ENCODE peak calls at places on chromosomes 7 and 10, in six cellular contexts. Y, X, L, A, O and Z are unnamed samples.

GRCh38 chr7:6654113-6654841 is 17.2 kb downstream of the ZNF316 start:
- DNase-seq in L (no peak), Y (no peak), O (no peak), A (no peak), X (no peak), Z (no peak)

GRCh38 chr7:124761164-124761715 is 4.4 kb downstream of the GPR37 start:
- DNase-seq in Y (no peak), L (no peak), X (no peak), O (no peak), A (no peak), Z (no peak)

GRCh38 chr7:150003304-150003810 is 129.6 kb downstream of the ATP6V0E2 start:
- DNase-seq in L (peak), Y (no peak), A (no peak), X (no peak), O (no peak), Z (no peak)

GRCh38 chr10:63343476-63343875 is 122.3 kb downstream of the JMJD1C start:
- DNase-seq in A (no peak), O (no peak), X (no peak), Y (no peak), L (no peak), Z (no peak)

GRCh38 chr7:12642539-12642938 is 44.9 kb upstream of the ARL4A start:
- DNase-seq in A (no peak), L (no peak), X (no peak), O (no peak), Y (no peak), Z (no peak)

GRCh38 chr10:97475936-97476594 is 22.2 kb downstream of the MMS19 start:
- DNase-seq in L (no peak), X (no peak), O (no peak), Y (no peak), A (no peak), Z (no peak)

GRCh38 chr7:155653773-155654172 is 9.3 kb downstream of the RBM33 start:
- DNase-seq in L (no peak), A (no peak), O (no peak), X (no peak), Y (no peak), Z (no peak)

GRCh38 chr10:96339956-96340904 is 18.6 kb downstream of the OPALIN start:
- DNase-seq in O (no peak), L (peak), X (peak), A (peak), Y (peak), Z (peak)

GRCh38 chr10:77279207-77279606 is 358.4 kb downstream of the KCNMA1 start:
- DNase-seq in L (no peak), Y (no peak), X (no peak), O (peak), A (no peak), Z (no peak)

GRCh38 chr7:42217548-42217947 is 19.5 kb downstream of the GLI3 start:
- DNase-seq in L (no peak), A (no peak), O (no peak), X (no peak), Y (no peak), Z (no peak)

GRCh38 chr7:133052357-133052756 is 29.5 kb downstream of the CHCHD3 start:
- DNase-seq in O (no peak), Y (no peak), L (no peak), A (no peak), X (no peak), Z (no peak)

GRCh38 chr10:119306964-119307363 is 99.6 kb downstream of the GRK5 start:
- DNase-seq in A (no peak), X (no peak), L (no peak), O (no peak), Y (no peak), Z (no peak)

GRCh38 chr10:6535365-6535764 is 44.7 kb downstream of the PRKCQ start:
- DNase-seq in X (no peak), A (no peak), L (no peak), Y (no peak), O (no peak), Z (no peak)

GRCh38 chr10:124354411-124355382 is 64.0 kb downstream of the OAT start:
- DNase-seq in L (peak), O (no peak), X (peak), Y (peak), A (peak), Z (peak)

GRCh38 chr7:71303566-71303965 is 171.6 kb downstream of the GALNT17 start:
- DNase-seq in X (no peak), Y (no peak), A (no peak), O (no peak), L (no peak), Z (no peak)

GRCh38 chr7:17347426-17347825 is 49.0 kb downstream of the AHR start:
- DNase-seq in X (no peak), O (no peak), L (no peak), A (no peak), Y (no peak), Z (no peak)

GRCh38 chr10:101597036-101597435 is 8.9 kb downstream of the DPCD start:
- DNase-seq in O (no peak), X (no peak), Y (no peak), A (no peak), L (no peak), Z (no peak)

GRCh38 chr10:97018251-97019212 is 167.2 kb downstream of the SLIT1 start:
- DNase-seq in X (no peak), A (no peak), Y (no peak), L (no peak), O (no peak), Z (no peak)

GRCh38 chr10:72186213-72186612 is 29.6 kb upstream of the ANAPC16 start:
- DNase-seq in O (no peak), A (no peak), X (no peak), Y (no peak), L (no peak), Z (no peak)

GRCh38 chr7:24865994-24866615 is 108.8 kb upstream of the GSDME start:
- DNase-seq in L (no peak), Y (no peak), X (no peak), A (no peak), O (no peak), Z (no peak)

GRCh38 chr7:33775790-33776189 is 129.5 kb upstream of the BMPER start:
- DNase-seq in L (no peak), X (no peak), O (no peak), A (no peak), Y (no peak), Z (no peak)

GRCh38 chr7:89623018-89623672 is 531.1 kb upstream of the STEAP1 start:
- DNase-seq in Y (peak), A (peak), O (peak), X (peak), L (no peak), Z (peak)

GRCh38 chr10:78913219-78914059 is 155.3 kb upstream of the ZMIZ1 start:
- DNase-seq in X (peak), Y (no peak), L (no peak), A (peak), O (no peak), Z (no peak)

GRCh38 chr7:29224726-29225125 is 30.2 kb downstream of the CHN2 start:
- DNase-seq in L (no peak), O (no peak), A (no peak), Y (no peak), X (no peak), Z (no peak)

GRCh38 chr7:36658603-36659516 is 65.4 kb downstream of the AOAH start:
- DNase-seq in O (no peak), Y (no peak), A (peak), X (no peak), L (no peak), Z (peak)

GRCh38 chr7:22356010-22356854 is 722 bp downstream of the RAPGEF5 start:
- DNase-seq in L (no peak), O (no peak), Y (no peak), A (peak), X (peak), Z (no peak)

GRCh38 chr7:151175793-151176311 is 8.4 kb upstream of the GBX1 start:
- DNase-seq in L (no peak), A (no peak), Y (no peak), O (no peak), X (no peak), Z (no peak)

GRCh38 chr10:62738916-62739315 is 65.6 kb upstream of the ADO start:
- DNase-seq in A (no peak), Y (no peak), X (no peak), L (no peak), O (no peak), Z (no peak)

GRCh38 chr10:58511765-58512469 is 755 bp upstream of the BICC1 start:
- DNase-seq in Y (no peak), O (no peak), L (no peak), X (peak), A (peak), Z (no peak)

GRCh38 chr7:129825554-129826267 is 127.0 kb downstream of the UBE2H start:
- DNase-seq in Y (peak), X (peak), A (peak), O (no peak), L (peak), Z (peak)

GRCh38 chr7:15684036-15684815 is 2.3 kb downstream of the MEOX2 start:
- DNase-seq in L (no peak), O (no peak), A (no peak), X (no peak), Y (no peak), Z (no peak)

GRCh38 chr7:17560516-17560915 is 262.1 kb downstream of the AHR start:
- DNase-seq in O (no peak), Y (no peak), X (no peak), L (no peak), A (no peak), Z (no peak)

GRCh38 chr7:23107781-23108180 is 2.2 kb downstream of the KLHL7 start:
- DNase-seq in O (no peak), X (no peak), Y (no peak), A (no peak), L (no peak), Z (no peak)

GRCh38 chr7:40372031-40372430 is 237.2 kb downstream of the SUGCT start:
- DNase-seq in L (no peak), A (no peak), X (no peak), Y (no peak), O (no peak), Z (no peak)

GRCh38 chr7:44608916-44609648 is 2.7 kb downstream of the OGDH start:
- DNase-seq in A (no peak), Y (no peak), L (no peak), O (no peak), X (no peak), Z (no peak)

GRCh38 chr10:124648738-124649137 is 95.4 kb downstream of the FAM53B start:
- DNase-seq in X (peak), A (no peak), O (peak), Y (no peak), L (peak), Z (no peak)

GRCh38 chr10:126595160-126595559 is 75.3 kb downstream of the C10orf90 start:
- DNase-seq in Y (no peak), O (no peak), A (no peak), X (no peak), L (no peak), Z (no peak)

GRCh38 chr10:119022846-119023552 is 6.5 kb upstream of the NANOS1 start:
- DNase-seq in A (no peak), X (peak), O (no peak), Y (no peak), L (no peak), Z (no peak)

GRCh38 chr10:44132361-44133289 is 252.3 kb downstream of the CXCL12 start:
- DNase-seq in X (no peak), A (no peak), Y (no peak), O (no peak), L (no peak), Z (no peak)

GRCh38 chr7:100556541-100556940 is 17.2 kb downstream of the SAP25 start:
- DNase-seq in A (no peak), O (no peak), L (no peak), X (no peak), Y (no peak), Z (no peak)

GRCh38 chr10:112122827-112123226 is 60.7 kb downstream of the GPAM start:
- DNase-seq in X (peak), A (no peak), O (no peak), L (no peak), Y (no peak), Z (no peak)

GRCh38 chr10:112124859-112125258 is 58.7 kb downstream of the GPAM start:
- DNase-seq in A (no peak), Y (no peak), L (no peak), X (no peak), O (no peak), Z (no peak)

GRCh38 chr10:112126172-112126571 is 57.4 kb downstream of the GPAM start:
- DNase-seq in L (no peak), A (no peak), O (no peak), X (peak), Y (no peak), Z (no peak)

GRCh38 chr10:112131361-112131760 is 52.2 kb downstream of the GPAM start:
- DNase-seq in O (no peak), L (no peak), A (no peak), Y (no peak), X (no peak), Z (no peak)

DNA sequence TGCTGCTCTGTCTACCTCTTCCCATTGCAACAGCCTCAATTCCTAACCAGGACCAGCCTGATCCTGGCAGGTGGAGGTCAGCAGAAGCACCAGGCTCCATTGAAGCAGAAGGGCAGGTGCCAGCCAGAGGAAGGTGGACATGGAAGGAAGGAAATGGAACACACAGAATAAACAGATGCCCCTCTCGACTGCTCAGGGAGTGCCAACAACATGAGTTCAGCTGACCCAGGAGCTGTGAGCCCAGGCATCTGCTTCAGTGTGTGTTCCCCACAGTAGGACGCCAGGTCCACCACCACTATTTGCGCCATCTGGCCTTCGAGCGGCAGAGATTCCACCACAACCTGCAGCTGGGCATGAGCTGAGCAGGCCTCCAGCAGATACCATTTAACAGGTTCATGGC is 56.7 kb downstream of the GPAM start:
- DNase-seq in X (no peak), L (no peak), O (no peak), Y (no peak), A (no peak), Z (no peak)
- H3K27ac ChIP-seq in X (no peak), L (no peak), O (no peak), Y (no peak), A (no peak), Z (no peak)

GRCh38 chr7:92768501-92769360 is 67.6 kb downstream of the CDK6 start:
- DNase-seq in Y (no peak), O (peak), L (no peak), A (no peak), X (peak), Z (no peak)
- TF ChIP-seq REST in Y (no peak), O (no peak), L (no peak), A (no peak), X (peak), Z (no peak)

DNA sequence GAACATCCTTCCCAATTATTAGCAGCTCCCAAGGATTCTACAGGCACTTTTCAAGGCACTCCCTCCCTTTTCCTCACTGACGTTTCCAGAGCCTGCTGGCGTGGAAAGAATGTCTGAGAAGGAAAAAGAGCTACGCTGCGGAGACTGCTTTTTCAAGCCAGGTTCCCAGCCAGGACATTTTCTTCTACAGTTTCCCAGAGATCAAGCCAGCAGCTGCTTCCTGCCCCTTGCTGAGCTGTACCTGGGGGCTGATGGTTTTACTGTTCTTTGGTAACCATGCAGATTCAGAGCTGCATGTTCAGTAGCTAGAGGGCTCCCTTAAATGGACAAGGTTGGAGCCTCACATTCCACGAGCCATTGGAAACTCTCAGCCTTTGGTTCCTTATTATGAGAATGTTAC is 133.4 kb downstream of the EVX1 start:
- DNase-seq in L (no peak), Y (no peak), O (no peak), X (no peak), A (no peak), Z (no peak)
- TF ChIP-seq SIN3A in L (no peak), Y (no peak), O (no peak), X (no peak), A (no peak), Z (no peak)

GRCh38 chr10:50432610-50433009 is 181.3 kb upstream of the ASAH2 start:
- DNase-seq in X (no peak), L (no peak), O (no peak), Y (no peak), A (no peak), Z (no peak)
- H3K27ac ChIP-seq in X (no peak), L (no peak), O (peak), Y (no peak), A (no peak), Z (no peak)